ENCODE peak calls at places on chromosomes 4 and X, in four cellular contexts. H is uterus, A is breast epithelium, J is tibial nerve. R is an unnamed sample.

GRCh38 chr4:120865985-120866384 is 56.5 kb downstream of the PRDM5 start:
- DNase-seq in A (no peak), H (no peak), J (no peak), R (no peak)

GRCh38 chrX:9379697-9380551 is 84.9 kb upstream of the TBL1X start:
- DNase-seq in A (no peak), H (no peak), J (no peak), R (peak; percentile 9)

GRCh38 chrX:74449937-74450330 is 28.6 kb downstream of the SLC16A2 start:
- DNase-seq in J (no peak), H (no peak), A (no peak), R (peak; percentile 9)

GRCh38 chr4:136900706-136901105 is 631.6 kb downstream of the PCDH18 start:
- DNase-seq in A (no peak), H (no peak), J (no peak), R (no peak)

GRCh38 chr4:55255171-55255570 is 90.9 kb upstream of the SRD5A3 start:
- DNase-seq in H (no peak), J (no peak), A (no peak), R (no peak)

GRCh38 chr4:184434496-184435066 is 39.8 kb downstream of the IRF2 start:
- DNase-seq in J (no peak), A (no peak), H (no peak), R (no peak)

GRCh38 chr4:102574317-102574716 is 73.2 kb downstream of the NFKB1 start:
- DNase-seq in H (no peak), A (no peak), J (no peak), R (no peak)

GRCh38 chrX:136189222-136189621 is 41.9 kb downstream of the FHL1 start:
- DNase-seq in A (no peak), J (no peak), H (no peak), R (no peak)

GRCh38 chrX:13685126-13685763 is 3.7 kb upstream of the RAB9A start:
- DNase-seq in A (no peak), J (no peak), H (no peak), R (no peak)

GRCh38 chrX:118528089-118528753 is 32.6 kb downstream of the DOCK11 start:
- DNase-seq in J (no peak), H (no peak), A (no peak), R (no peak)

GRCh38 chr4:23946307-23946706 is 56.5 kb upstream of the PPARGC1A start:
- DNase-seq in A (no peak), J (no peak), H (no peak), R (no peak)

GRCh38 chr4:74632634-74633033 is 161.7 kb downstream of the BTC start:
- DNase-seq in J (no peak), A (no peak), H (no peak), R (peak; percentile 14)
- TF ChIP-seq POLR2A in J (no peak), A (no peak), H (no peak), R (no peak)

DNA sequence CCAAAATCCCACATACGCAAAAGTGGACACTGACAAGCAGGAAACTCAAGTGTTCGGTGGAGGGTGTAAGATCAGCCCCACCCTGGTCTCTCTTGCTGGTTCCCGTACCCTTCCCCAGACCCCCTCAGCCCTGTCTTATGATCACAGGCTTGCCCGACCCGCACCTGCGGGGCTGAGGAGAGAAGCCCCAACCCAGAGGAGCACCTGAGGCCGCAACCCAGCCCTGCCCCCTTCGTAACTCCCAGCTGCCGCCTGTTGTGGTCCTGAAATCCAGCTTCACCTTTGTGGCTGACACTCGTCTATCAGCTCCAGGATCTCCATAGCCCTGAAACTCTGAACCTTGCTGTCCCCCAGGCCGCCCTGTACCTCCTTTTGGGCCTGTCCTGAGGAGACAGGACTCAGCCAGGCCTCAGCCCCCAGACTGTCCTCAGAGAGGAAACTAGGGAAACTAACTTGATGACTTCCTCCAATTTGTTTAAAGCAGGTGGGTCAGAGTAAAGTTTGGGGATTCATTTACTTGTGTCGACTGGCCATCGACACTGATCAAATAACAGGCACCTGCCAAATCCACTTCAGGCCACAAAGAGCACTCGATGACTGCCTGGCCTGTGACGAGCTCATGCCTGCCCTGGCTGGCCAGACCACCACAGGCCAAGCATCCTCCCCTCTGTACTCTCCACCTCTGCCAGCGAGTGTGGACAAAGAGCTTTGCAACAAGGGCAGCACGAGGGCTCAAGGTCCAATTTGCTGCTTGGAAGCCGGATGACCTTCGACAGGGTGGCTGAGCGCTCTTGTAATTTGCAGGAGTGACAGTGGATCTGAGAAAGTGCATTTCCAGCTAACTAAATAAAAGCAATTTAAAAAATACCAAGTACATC is 19.3 kb downstream of the DCTD start:
- DNase-seq in J (no peak), H (no peak), A (no peak), R (no peak)
- TF ChIP-seq POLR2A in J (no peak), H (no peak), A (no peak), R (no peak)

GRCh38 chrX:68830486-68831404 is 1.9 kb downstream of the EFNB1 start:
- DNase-seq in H (peak; percentile 14), A (no peak), J (no peak), R (no peak)
- TF ChIP-seq POLR2A in H (no peak), A (no peak), J (no peak), R (no peak)

GRCh38 chr4:151099226-151099975 is at the start of gene RPS3A:
- DNase-seq in J (peak; percentile 95), A (peak; percentile 96), H (peak; percentile 97), R (peak; percentile 63)
- TF ChIP-seq POLR2A in J (peak; percentile 80), A (peak; percentile 62), H (peak; percentile 64), R (peak; percentile 64)

GRCh38 chr4:122732329-122733026 is at the start of gene BBS12:
- DNase-seq in A (peak; percentile 98), H (peak; percentile 99), J (peak; percentile 99), R (peak; percentile 58)
- TF ChIP-seq POLR2A in A (no peak), H (peak; percentile 8), J (peak; percentile 36), R (peak; percentile 32)

GRCh38 chr4:576991-577498 is 950 bp upstream of the TMEM271 start:
- DNase-seq in A (no peak), H (no peak), J (no peak), R (no peak)
- TF ChIP-seq POLR2A in A (no peak), H (no peak), J (no peak), R (no peak)

DNA sequence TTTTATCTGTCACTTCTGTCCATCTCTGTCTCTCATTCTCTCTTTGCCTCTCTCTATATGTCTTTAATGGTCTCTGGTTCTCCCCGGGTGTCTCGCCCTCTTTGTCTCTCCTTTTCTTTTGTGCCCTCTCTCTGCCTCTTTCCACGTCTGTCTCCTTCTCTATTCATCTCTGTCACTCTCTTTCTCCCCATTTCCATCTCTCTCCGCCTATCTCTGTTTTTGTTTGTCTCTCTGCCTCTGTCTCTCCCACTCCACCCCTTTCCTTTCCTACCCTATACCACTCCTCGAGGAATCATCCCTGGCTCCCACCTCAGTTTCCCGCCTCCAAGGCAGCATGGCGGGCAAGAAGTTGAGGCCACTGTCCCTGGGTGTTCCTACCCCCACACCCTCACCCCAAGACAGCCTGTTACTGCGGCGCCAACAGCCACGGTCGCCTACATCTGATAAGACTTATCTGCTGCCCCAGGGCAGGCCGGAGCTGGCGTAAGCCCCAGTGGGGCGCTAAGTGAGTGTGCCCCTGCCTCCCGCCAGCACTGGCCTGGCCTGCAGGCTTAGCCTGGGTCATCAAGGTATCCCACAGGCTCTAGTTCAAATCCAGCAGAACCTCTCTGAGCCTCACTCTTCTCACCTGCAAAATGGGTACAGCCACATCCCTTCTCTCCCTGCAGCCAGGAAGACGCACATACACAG is 720 bp upstream of the GATA1 start:
- DNase-seq in A (no peak), J (no peak), H (no peak), R (no peak)
- TF ChIP-seq POLR2A in A (no peak), J (no peak), H (no peak), R (no peak)

GRCh38 chr4:26317766-26318165 is 3.0 kb upstream of the RBPJ start:
- DNase-seq in J (no peak), A (no peak), H (no peak), R (no peak)

GRCh38 chr4:26320453-26321325 is at the start of gene RBPJ:
- DNase-seq in H (peak; percentile 93), J (peak; percentile 76), A (peak; percentile 82), R (peak; percentile 69)

GRCh38 chr4:26320159-26320452 is 708 bp upstream of the RBPJ start:
- DNase-seq in A (no peak), J (no peak), H (no peak), R (no peak)

GRCh38 chr4:26321326-26322276 is 787 bp downstream of the RBPJ start:
- DNase-seq in J (no peak), A (no peak), H (peak; percentile 18), R (no peak)

DNA sequence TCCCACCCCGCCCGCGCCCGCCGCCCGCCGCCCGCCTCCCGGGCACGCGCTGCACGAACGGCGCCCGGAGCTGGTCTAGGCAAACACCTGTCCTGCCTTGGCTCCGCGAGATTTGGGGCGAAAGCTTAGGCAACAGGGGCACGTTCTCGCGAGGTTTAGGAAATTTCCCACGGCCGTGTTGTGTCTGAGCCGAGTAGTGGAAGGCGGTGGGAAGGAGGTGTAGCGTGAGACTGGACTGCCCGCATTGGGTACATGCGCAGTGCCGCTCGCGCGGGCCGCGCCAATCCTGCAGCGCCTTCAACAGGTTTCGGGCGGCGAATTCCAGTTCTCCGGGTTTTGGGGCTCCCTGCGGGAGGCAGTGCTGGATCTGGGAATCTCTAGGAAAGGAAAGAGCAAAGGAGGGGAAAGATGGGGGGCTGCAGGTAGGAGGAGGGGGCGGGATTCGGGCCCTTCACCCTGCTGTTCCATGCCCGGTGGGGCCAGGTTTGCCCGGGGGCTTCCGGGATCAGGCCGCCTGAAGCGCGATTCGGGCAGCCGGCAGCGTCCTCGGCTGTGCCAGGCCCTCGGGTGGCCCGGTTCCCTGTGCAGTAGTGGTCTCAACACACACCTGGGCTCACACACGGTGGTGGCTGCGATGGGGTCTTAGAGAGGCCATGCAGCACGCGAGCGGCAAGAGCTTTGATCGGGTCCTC is 1.2 kb upstream of the RBPJ start:
- DNase-seq in H (peak; percentile 97), A (peak; percentile 97), J (peak; percentile 97), R (peak; percentile 81)
- TF ChIP-seq POLR2A in H (no peak), A (no peak), J (peak; percentile 46), R (no peak)

GRCh38 chr4:159175989-159176375 is 73.1 kb downstream of the RAPGEF2 start:
- DNase-seq in H (no peak), A (no peak), J (no peak), R (no peak)

GRCh38 chr4:159178147-159178541 is 75.3 kb downstream of the RAPGEF2 start:
- DNase-seq in H (no peak), A (no peak), J (no peak), R (no peak)

GRCh38 chr4:159174645-159175147 is 71.8 kb downstream of the RAPGEF2 start:
- DNase-seq in H (no peak), A (no peak), J (no peak), R (no peak)

GRCh38 chr4:159177265-159178146 is 74.6 kb downstream of the RAPGEF2 start:
- DNase-seq in H (no peak), A (no peak), J (no peak), R (no peak)

DNA sequence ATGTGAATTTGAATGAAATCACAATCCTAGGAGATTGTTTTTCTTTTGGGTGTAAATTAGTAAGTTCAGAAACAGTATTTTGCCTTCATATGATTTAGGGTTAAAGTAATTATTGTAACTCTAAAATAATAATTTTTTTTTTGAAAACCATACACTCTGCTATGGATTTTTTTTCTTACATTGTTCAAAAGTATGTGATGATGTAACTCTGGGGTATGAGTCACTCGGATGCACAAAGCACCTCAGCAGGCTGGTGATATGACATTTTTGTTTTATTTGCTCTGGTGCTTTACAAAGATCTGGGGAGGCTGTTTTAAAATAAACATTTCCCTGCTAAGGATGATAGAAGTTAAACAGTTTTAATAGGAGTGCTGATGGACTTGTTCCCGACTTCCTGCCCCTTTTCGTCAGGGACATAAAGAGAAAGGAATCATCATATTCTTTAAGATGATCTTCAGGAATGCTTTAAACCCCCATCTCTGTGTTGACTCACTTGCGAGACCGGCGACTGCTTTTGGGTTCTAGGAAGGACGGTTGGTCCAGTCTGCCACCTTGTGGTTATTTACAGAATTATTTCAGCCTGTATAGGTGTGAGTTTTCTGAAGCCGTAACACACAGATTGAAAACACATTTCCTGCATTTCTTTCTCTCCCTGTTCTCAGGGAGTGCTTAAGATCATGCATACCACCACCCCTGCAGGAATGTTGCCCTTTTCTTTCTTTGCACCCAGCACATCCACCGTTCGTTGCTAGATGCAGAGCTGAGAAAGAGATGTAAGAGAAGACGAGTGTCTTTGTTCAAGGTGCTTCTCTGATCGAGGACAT is 72.5 kb downstream of the RAPGEF2 start:
- DNase-seq in J (no peak), A (peak; percentile 61), H (peak; percentile 32), R (peak; percentile 3)
- TF ChIP-seq POLR2A in J (no peak), A (no peak), H (no peak), R (no peak)

R was measured in H54.